ENCODE peak calls at places on chromosomes 4 and X, in seven cellular contexts. One of them, this sample, is unnamed.

GRCh38 chr4:55125087-55125721 is at the start of gene KDR:
- DNase-seq in endothelial cell: peak
- DNase-seq in GM13977: no peak
- DNase-seq in cardiac fibroblast: peak
- DNase-seq in prostate gland: peak
- DNase-seq in neural progenitor cell: peak
- DNase-seq in tibial nerve: no peak
- DNase-seq in this sample: peak

GRCh38 chr4:7513731-7514130 is 79.0 kb upstream of the PSAPL1 start:
- DNase-seq in endothelial cell: no peak
- DNase-seq in GM13977: no peak
- DNase-seq in cardiac fibroblast: no peak
- DNase-seq in prostate gland: peak
- DNase-seq in neural progenitor cell: no peak
- DNase-seq in tibial nerve: no peak
- DNase-seq in this sample: no peak

GRCh38 chr4:2436761-2437474 is 18.2 kb downstream of the CFAP99 start:
- DNase-seq in endothelial cell: no peak
- DNase-seq in GM13977: no peak
- DNase-seq in cardiac fibroblast: no peak
- DNase-seq in prostate gland: no peak
- DNase-seq in neural progenitor cell: no peak
- DNase-seq in tibial nerve: no peak
- DNase-seq in this sample: no peak

GRCh38 chr4:54233697-54234496 is 4.8 kb downstream of the PDGFRA start:
- DNase-seq in endothelial cell: peak
- DNase-seq in GM13977: peak
- DNase-seq in cardiac fibroblast: peak
- DNase-seq in prostate gland: peak
- DNase-seq in neural progenitor cell: peak
- DNase-seq in tibial nerve: peak
- DNase-seq in this sample: peak

GRCh38 chr4:39255916-39256315 is 73.6 kb downstream of the WDR19 start:
- DNase-seq in endothelial cell: no peak
- DNase-seq in GM13977: no peak
- DNase-seq in cardiac fibroblast: peak
- DNase-seq in prostate gland: no peak
- DNase-seq in neural progenitor cell: no peak
- DNase-seq in tibial nerve: no peak
- DNase-seq in this sample: no peak

GRCh38 chr4:121823505-121824170 is at the start of gene CCNA2:
- DNase-seq in endothelial cell: peak
- DNase-seq in GM13977: peak
- DNase-seq in cardiac fibroblast: peak
- DNase-seq in prostate gland: peak
- DNase-seq in neural progenitor cell: peak
- DNase-seq in tibial nerve: peak
- DNase-seq in this sample: peak

GRCh38 chrX:131789664-131790063 is 233.4 kb upstream of the STK26 start:
- DNase-seq in endothelial cell: no peak
- DNase-seq in GM13977: peak
- DNase-seq in cardiac fibroblast: no peak
- DNase-seq in prostate gland: no peak
- DNase-seq in neural progenitor cell: no peak
- DNase-seq in tibial nerve: no peak
- DNase-seq in this sample: no peak

GRCh38 chr4:91448668-91449330 is 855.0 kb upstream of the GRID2 start:
- DNase-seq in endothelial cell: no peak
- DNase-seq in GM13977: no peak
- DNase-seq in cardiac fibroblast: peak
- DNase-seq in prostate gland: no peak
- DNase-seq in neural progenitor cell: no peak
- DNase-seq in tibial nerve: no peak
- DNase-seq in this sample: no peak

GRCh38 chrX:77527233-77528001 is 80.2 kb downstream of the FGF16 start:
- DNase-seq in endothelial cell: no peak
- DNase-seq in GM13977: no peak
- DNase-seq in cardiac fibroblast: no peak
- DNase-seq in prostate gland: no peak
- DNase-seq in neural progenitor cell: peak
- DNase-seq in tibial nerve: no peak
- DNase-seq in this sample: no peak

GRCh38 chr4:38567448-38567847 is 96.6 kb upstream of the KLF3 start:
- DNase-seq in endothelial cell: no peak
- DNase-seq in GM13977: no peak
- DNase-seq in cardiac fibroblast: no peak
- DNase-seq in prostate gland: no peak
- DNase-seq in neural progenitor cell: no peak
- DNase-seq in tibial nerve: no peak
- DNase-seq in this sample: no peak

GRCh38 chrX:1477801-1478458 is 25.2 kb upstream of the ASMTL start:
- DNase-seq in endothelial cell: no peak
- DNase-seq in GM13977: no peak
- DNase-seq in cardiac fibroblast: no peak
- DNase-seq in prostate gland: no peak
- DNase-seq in neural progenitor cell: no peak
- DNase-seq in tibial nerve: no peak
- DNase-seq in this sample: no peak

GRCh38 chr4:76562851-76563803 is 128.1 kb downstream of the SHROOM3 start:
- DNase-seq in endothelial cell: no peak
- DNase-seq in GM13977: no peak
- DNase-seq in cardiac fibroblast: peak
- DNase-seq in prostate gland: peak
- DNase-seq in neural progenitor cell: no peak
- DNase-seq in tibial nerve: no peak
- DNase-seq in this sample: no peak

GRCh38 chr4:141158219-141158618 is 24.9 kb upstream of the RNF150 start:
- DNase-seq in endothelial cell: no peak
- DNase-seq in GM13977: no peak
- DNase-seq in cardiac fibroblast: peak
- DNase-seq in prostate gland: no peak
- DNase-seq in neural progenitor cell: peak
- DNase-seq in tibial nerve: no peak
- DNase-seq in this sample: no peak

GRCh38 chr4:56619816-56620215 is 61.3 kb downstream of the HOPX start:
- DNase-seq in endothelial cell: no peak
- DNase-seq in GM13977: no peak
- DNase-seq in cardiac fibroblast: no peak
- DNase-seq in prostate gland: peak
- DNase-seq in neural progenitor cell: peak
- DNase-seq in tibial nerve: no peak
- DNase-seq in this sample: no peak

GRCh38 chr4:185782523-185782922 is 29.5 kb downstream of the SORBS2 start:
- DNase-seq in endothelial cell: no peak
- DNase-seq in GM13977: no peak
- DNase-seq in cardiac fibroblast: peak
- DNase-seq in prostate gland: no peak
- DNase-seq in neural progenitor cell: no peak
- DNase-seq in tibial nerve: no peak
- DNase-seq in this sample: no peak

GRCh38 chr4:94577136-94577535 is 125.4 kb downstream of the PDLIM5 start:
- DNase-seq in endothelial cell: no peak
- DNase-seq in GM13977: no peak
- DNase-seq in cardiac fibroblast: peak
- DNase-seq in prostate gland: no peak
- DNase-seq in neural progenitor cell: peak
- DNase-seq in tibial nerve: peak
- DNase-seq in this sample: no peak

GRCh38 chr4:53804719-53805118 is 213.4 kb upstream of the LNX1 start:
- DNase-seq in endothelial cell: no peak
- DNase-seq in GM13977: peak
- DNase-seq in cardiac fibroblast: peak
- DNase-seq in prostate gland: peak
- DNase-seq in neural progenitor cell: peak
- DNase-seq in tibial nerve: no peak
- DNase-seq in this sample: no peak

GRCh38 chr4:16573744-16574143 is 324.7 kb downstream of the LDB2 start:
- DNase-seq in endothelial cell: no peak
- DNase-seq in GM13977: no peak
- DNase-seq in cardiac fibroblast: peak
- DNase-seq in prostate gland: no peak
- DNase-seq in neural progenitor cell: no peak
- DNase-seq in tibial nerve: peak
- DNase-seq in this sample: no peak

GRCh38 chr4:34183916-34184315 is 2060.4 kb downstream of the ARAP2 start:
- DNase-seq in endothelial cell: no peak
- DNase-seq in GM13977: no peak
- DNase-seq in cardiac fibroblast: no peak
- DNase-seq in prostate gland: no peak
- DNase-seq in neural progenitor cell: no peak
- DNase-seq in tibial nerve: no peak
- DNase-seq in this sample: no peak

GRCh38 chrX:46576458-46576857 is 2.9 kb downstream of the CHST7 start:
- DNase-seq in endothelial cell: no peak
- DNase-seq in GM13977: no peak
- DNase-seq in cardiac fibroblast: peak
- DNase-seq in prostate gland: no peak
- DNase-seq in neural progenitor cell: no peak
- DNase-seq in tibial nerve: peak
- DNase-seq in this sample: no peak

GRCh38 chrX:112163916-112164315 is 81.3 kb upstream of the TRPC5 start:
- DNase-seq in endothelial cell: no peak
- DNase-seq in GM13977: no peak
- DNase-seq in cardiac fibroblast: no peak
- DNase-seq in prostate gland: no peak
- DNase-seq in neural progenitor cell: no peak
- DNase-seq in tibial nerve: no peak
- DNase-seq in this sample: no peak

GRCh38 chr4:36267491-36268254 is 13.7 kb upstream of the DTHD1 start:
- DNase-seq in endothelial cell: no peak
- DNase-seq in GM13977: no peak
- DNase-seq in cardiac fibroblast: no peak
- DNase-seq in prostate gland: no peak
- DNase-seq in neural progenitor cell: no peak
- DNase-seq in tibial nerve: no peak
- DNase-seq in this sample: no peak

GRCh38 chr4:153792007-153792892 is 3.4 kb upstream of the SFRP2 start:
- DNase-seq in endothelial cell: peak
- DNase-seq in GM13977: peak
- DNase-seq in cardiac fibroblast: peak
- DNase-seq in prostate gland: no peak
- DNase-seq in neural progenitor cell: peak
- DNase-seq in tibial nerve: peak
- DNase-seq in this sample: peak

GRCh38 chr4:183876268-183876934 is 28.7 kb upstream of the STOX2 start:
- DNase-seq in endothelial cell: no peak
- DNase-seq in GM13977: no peak
- DNase-seq in cardiac fibroblast: peak
- DNase-seq in prostate gland: peak
- DNase-seq in neural progenitor cell: no peak
- DNase-seq in tibial nerve: no peak
- DNase-seq in this sample: peak

GRCh38 chr4:107115185-107115847 is 79.2 kb upstream of the DKK2 start:
- DNase-seq in endothelial cell: no peak
- DNase-seq in GM13977: no peak
- DNase-seq in cardiac fibroblast: peak
- DNase-seq in prostate gland: no peak
- DNase-seq in neural progenitor cell: no peak
- DNase-seq in tibial nerve: peak
- DNase-seq in this sample: no peak
- TF ChIP-seq CTCF in endothelial cell: no peak
- TF ChIP-seq CTCF in GM13977: no peak
- TF ChIP-seq CTCF in cardiac fibroblast: no peak
- TF ChIP-seq CTCF in prostate gland: no peak
- TF ChIP-seq CTCF in neural progenitor cell: no peak
- TF ChIP-seq CTCF in tibial nerve: no peak
- TF ChIP-seq CTCF in this sample: no peak

DNA sequence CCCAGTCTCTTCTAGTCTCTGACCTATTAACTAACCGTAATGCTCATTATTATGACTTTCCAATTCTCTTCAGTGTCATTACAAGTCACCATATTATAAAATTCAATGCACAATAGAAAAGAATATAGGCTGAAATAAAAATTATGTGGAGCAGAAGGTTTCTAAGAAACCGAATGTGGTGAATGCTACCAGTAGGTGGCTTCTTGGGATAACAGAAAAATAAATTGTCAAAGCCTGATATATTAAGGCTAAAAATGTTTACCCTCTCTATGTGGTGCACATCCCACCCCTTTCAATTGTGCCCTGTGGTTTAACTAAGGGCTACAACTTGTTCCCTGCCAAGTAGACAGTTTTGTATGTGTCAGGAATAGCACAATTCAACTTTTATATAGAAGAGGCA is 624.6 kb upstream of the TECRL start:
- DNase-seq in endothelial cell: no peak
- DNase-seq in GM13977: no peak
- DNase-seq in cardiac fibroblast: no peak
- DNase-seq in prostate gland: no peak
- DNase-seq in neural progenitor cell: no peak
- DNase-seq in tibial nerve: no peak
- DNase-seq in this sample: no peak
- TF ChIP-seq CTCF in endothelial cell: peak
- TF ChIP-seq CTCF in GM13977: no peak
- TF ChIP-seq CTCF in cardiac fibroblast: no peak
- TF ChIP-seq CTCF in prostate gland: no peak
- TF ChIP-seq CTCF in neural progenitor cell: peak
- TF ChIP-seq CTCF in tibial nerve: no peak
- TF ChIP-seq CTCF in this sample: peak

DNA sequence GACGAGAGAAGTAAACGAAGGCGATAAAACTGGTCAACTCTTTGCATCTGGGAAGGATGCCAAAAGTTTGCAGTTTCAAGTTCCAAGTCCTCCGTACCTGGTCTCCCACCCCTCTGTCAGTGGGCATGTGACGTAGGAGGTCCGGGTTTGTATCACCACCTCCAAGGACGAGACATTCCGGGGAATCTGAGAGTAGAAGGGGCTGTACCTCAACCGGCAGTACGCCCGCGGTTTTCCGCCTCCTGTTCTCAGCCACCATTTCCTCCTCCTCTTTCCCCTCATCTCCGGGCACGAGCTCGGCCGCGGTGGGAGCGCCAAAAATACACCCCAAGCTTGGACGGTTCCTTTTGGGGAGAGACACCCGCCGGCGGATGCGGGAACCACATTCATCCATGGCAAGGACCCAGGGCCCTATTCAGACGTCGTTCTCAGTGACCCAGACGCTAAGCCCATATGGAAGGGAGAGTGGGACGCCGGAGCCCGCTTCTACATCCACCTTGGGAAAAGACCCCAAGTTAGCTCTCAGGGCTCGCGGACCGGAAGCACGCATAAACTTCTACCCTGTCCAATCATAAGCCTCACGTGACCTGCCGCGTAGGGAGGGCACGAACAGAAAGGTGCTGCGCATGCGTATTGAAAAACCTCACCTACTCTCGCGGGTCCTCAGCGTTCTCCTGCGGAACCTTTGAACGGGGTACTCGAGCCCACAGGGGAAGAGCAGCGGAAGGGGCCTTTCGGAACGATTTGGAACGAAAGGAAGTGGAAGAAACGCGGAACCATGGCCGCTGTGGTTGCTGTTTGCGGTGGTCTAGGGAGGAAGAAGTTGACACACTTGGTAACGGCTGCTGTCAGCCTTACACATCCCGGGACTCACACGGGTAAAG is at the start of the genes HELQ and MRPS18C:
- DNase-seq in endothelial cell: peak
- DNase-seq in GM13977: peak
- DNase-seq in cardiac fibroblast: peak
- DNase-seq in prostate gland: peak
- DNase-seq in neural progenitor cell: peak
- DNase-seq in tibial nerve: peak
- DNase-seq in this sample: peak
- TF ChIP-seq CTCF in endothelial cell: no peak
- TF ChIP-seq CTCF in GM13977: peak
- TF ChIP-seq CTCF in cardiac fibroblast: no peak
- TF ChIP-seq CTCF in prostate gland: no peak
- TF ChIP-seq CTCF in neural progenitor cell: peak
- TF ChIP-seq CTCF in tibial nerve: peak
- TF ChIP-seq CTCF in this sample: no peak

GRCh38 chrX:115957862-115958490 is 212.6 kb upstream of the AGTR2 start:
- DNase-seq in endothelial cell: no peak
- DNase-seq in GM13977: no peak
- DNase-seq in cardiac fibroblast: no peak
- DNase-seq in prostate gland: no peak
- DNase-seq in neural progenitor cell: peak
- DNase-seq in tibial nerve: no peak
- DNase-seq in this sample: no peak
- TF ChIP-seq CTCF in endothelial cell: no peak
- TF ChIP-seq CTCF in GM13977: peak
- TF ChIP-seq CTCF in cardiac fibroblast: no peak
- TF ChIP-seq CTCF in prostate gland: no peak
- TF ChIP-seq CTCF in neural progenitor cell: peak
- TF ChIP-seq CTCF in tibial nerve: no peak
- TF ChIP-seq CTCF in this sample: no peak

This sample was measured in mesothelial cell of epicardium.